ENCODE peak calls at places on chromosomes 16 and 17, in nine cellular contexts. F is HFF-Myc, G is A549, O is coronary artery, A is mammary epithelial cell, Y is dorsolateral prefrontal cortex, K is omental fat pad, X is AG04450, W is lower leg skin. U is an unnamed sample.

GRCh38 chr17:81329279-81329926 is 34.3 kb upstream of the SLC38A10 start:
- DNase-seq in F (peak), G (peak), O (no peak), A (peak), Y (no peak), K (peak), X (peak), W (peak), U (no peak)

GRCh38 chr17:47275245-47275984 is 21.8 kb downstream of the ITGB3 start:
- DNase-seq in F (peak), G (no peak), O (peak), A (peak), Y (no peak), K (peak), X (peak), W (peak), U (no peak)

GRCh38 chr16:3135120-3135715 is 389 bp downstream of the ZNF213 start:
- DNase-seq in F (no peak), G (no peak), O (no peak), A (no peak), Y (no peak), K (no peak), X (no peak), W (no peak), U (no peak)

GRCh38 chr17:34171245-34171818 is 83.8 kb upstream of the CCL2 start:
- DNase-seq in F (peak), G (peak), O (no peak), A (peak), Y (peak), K (peak), X (no peak), W (peak), U (no peak)

GRCh38 chr16:31402687-31403086 is 9.6 kb downstream of the ITGAD start:
- DNase-seq in F (no peak), G (no peak), O (no peak), A (peak), Y (no peak), K (no peak), X (no peak), W (no peak), U (no peak)

GRCh38 chr16:75483222-75483621 is 12.0 kb downstream of the CHST6 start:
- DNase-seq in F (no peak), G (no peak), O (no peak), A (peak), Y (no peak), K (no peak), X (peak), W (no peak), U (no peak)

GRCh38 chr17:43401293-43401692 is 2.5 kb downstream of the ARL4D start:
- DNase-seq in F (peak), G (peak), O (peak), A (peak), Y (no peak), K (no peak), X (peak), W (no peak), U (no peak)

GRCh38 chr17:67059372-67059771 is 15.0 kb downstream of the CACNG1 start:
- DNase-seq in F (no peak), G (no peak), O (no peak), A (no peak), Y (no peak), K (no peak), X (no peak), W (peak), U (no peak)

GRCh38 chr16:10168258-10168657 is 14.0 kb downstream of the GRIN2A start:
- DNase-seq in F (no peak), G (no peak), O (no peak), A (peak), Y (no peak), K (no peak), X (no peak), W (no peak), U (no peak)

GRCh38 chr17:43813386-43813785 is 19.6 kb downstream of the MPP3 start:
- DNase-seq in F (no peak), G (no peak), O (peak), A (no peak), Y (no peak), K (no peak), X (no peak), W (peak), U (no peak)

GRCh38 chr17:32127156-32127897 is 15.0 kb upstream of the RHOT1 start:
- DNase-seq in F (no peak), G (peak), O (peak), A (peak), Y (peak), K (peak), X (peak), W (peak), U (no peak)

GRCh38 chr17:62994931-62995330 is 28.9 kb downstream of the TANC2 start:
- DNase-seq in F (no peak), G (no peak), O (no peak), A (no peak), Y (no peak), K (no peak), X (no peak), W (no peak), U (no peak)

GRCh38 chr16:140175-140857 is 1.8 kb upstream of the NPRL3 start:
- DNase-seq in F (no peak), G (no peak), O (no peak), A (no peak), Y (no peak), K (no peak), X (no peak), W (no peak), U (no peak)

GRCh38 chr17:78641666-78642065 is 64.5 kb upstream of the DNAH17 start:
- DNase-seq in F (no peak), G (no peak), O (peak), A (no peak), Y (no peak), K (no peak), X (no peak), W (no peak), U (no peak)

GRCh38 chr17:61379457-61380216 is 20.0 kb upstream of the TBX2 start:
- DNase-seq in F (no peak), G (no peak), O (no peak), A (no peak), Y (no peak), K (no peak), X (no peak), W (no peak), U (no peak)

GRCh38 chr17:58415371-58416055 is 1.8 kb downstream of the RNF43 start:
- DNase-seq in F (no peak), G (peak), O (no peak), A (peak), Y (peak), K (no peak), X (no peak), W (no peak), U (no peak)

GRCh38 chr16:85417156-85417860 is 195.8 kb upstream of the GSE1 start:
- DNase-seq in F (no peak), G (no peak), O (no peak), A (no peak), Y (peak), K (no peak), X (no peak), W (peak), U (no peak)

GRCh38 chr17:81037783-81038733 is 3.1 kb downstream of the BAIAP2 start:
- DNase-seq in F (no peak), G (no peak), O (no peak), A (no peak), Y (no peak), K (no peak), X (no peak), W (no peak), U (no peak)

GRCh38 chr17:28712705-28713415 is 1.2 kb upstream of the PROCA1 start:
- DNase-seq in F (no peak), G (no peak), O (no peak), A (no peak), Y (no peak), K (no peak), X (no peak), W (no peak), U (no peak)

GRCh38 chr16:74700206-74701040 is at the start of gene MLKL:
- DNase-seq in F (no peak), G (peak), O (no peak), A (peak), Y (no peak), K (no peak), X (no peak), W (peak), U (no peak)

GRCh38 chr17:11296994-11297393 is 56.0 kb downstream of the SHISA6 start:
- DNase-seq in F (no peak), G (peak), O (no peak), A (no peak), Y (no peak), K (no peak), X (no peak), W (peak), U (no peak)

GRCh38 chr16:3046506-3047386 is at the start of gene MMP25:
- DNase-seq in F (no peak), G (no peak), O (no peak), A (no peak), Y (no peak), K (no peak), X (no peak), W (no peak), U (no peak)

GRCh38 chr17:82231562-82232321 is 2.9 kb downstream of the SLC16A3 start:
- DNase-seq in F (no peak), G (peak), O (peak), A (no peak), Y (no peak), K (no peak), X (no peak), W (no peak), U (no peak)

GRCh38 chr17:35898283-35899070 is 18.3 kb upstream of the CCL5 start:
- DNase-seq in F (no peak), G (no peak), O (no peak), A (no peak), Y (no peak), K (no peak), X (no peak), W (no peak), U (no peak)

DNA sequence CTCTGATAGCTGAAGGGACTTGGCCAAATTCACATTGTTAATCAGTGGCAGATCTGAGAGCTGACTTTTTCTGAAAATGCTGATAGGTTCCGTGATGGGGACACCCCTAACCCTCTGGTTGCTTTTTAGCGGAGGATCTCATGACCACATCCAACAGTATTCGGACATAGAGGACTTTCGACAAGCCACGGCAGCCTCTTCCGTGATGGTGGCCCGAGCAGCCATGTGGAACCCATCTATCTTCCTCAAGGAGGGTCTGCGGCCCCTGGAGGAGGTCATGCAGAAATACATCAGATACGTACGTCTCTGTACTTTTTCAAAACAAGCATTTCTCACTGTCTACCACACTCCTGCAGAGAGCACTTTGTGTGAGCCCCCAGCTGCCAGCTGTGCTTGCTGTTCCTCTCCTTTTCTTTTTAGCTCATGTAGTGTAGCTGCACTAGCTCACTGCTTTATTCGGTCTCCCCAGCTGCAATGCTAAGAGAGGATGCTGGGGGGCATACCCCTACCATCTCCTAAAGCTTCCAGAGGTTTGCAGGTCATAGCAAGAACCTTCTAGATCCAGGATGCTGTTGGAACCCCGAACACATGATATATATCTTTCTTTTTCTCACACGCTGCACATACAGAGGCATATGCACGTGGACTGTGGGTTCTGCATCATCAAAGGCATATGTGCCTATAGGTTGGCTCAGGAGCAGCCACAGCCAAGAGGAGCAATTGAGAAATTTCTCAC is 14.2 kb upstream of the NFATC3 start:
- DNase-seq in F (no peak), G (no peak), O (no peak), A (no peak), Y (no peak), K (no peak), X (no peak), W (peak), U (no peak)
- TF ChIP-seq CTCF in F (no peak), G (no peak), O (no peak), A (no peak), Y (no peak), K (no peak), X (no peak), W (no peak), U (no peak)

GRCh38 chr17:14297161-14297851 is 3.6 kb upstream of the HS3ST3B1 start:
- DNase-seq in F (no peak), G (peak), O (no peak), A (peak), Y (no peak), K (no peak), X (no peak), W (peak), U (peak)
- TF ChIP-seq CTCF in F (peak), G (peak), O (no peak), A (peak), Y (no peak), K (no peak), X (peak), W (no peak), U (no peak)

GRCh38 chr16:72664480-72665408 is 383.2 kb downstream of the ZFHX3 start:
- DNase-seq in F (peak), G (peak), O (peak), A (peak), Y (peak), K (peak), X (peak), W (peak), U (peak)

GRCh38 chr16:72664122-72664479 is 383.8 kb downstream of the ZFHX3 start:
- DNase-seq in F (no peak), G (peak), O (no peak), A (no peak), Y (no peak), K (no peak), X (no peak), W (no peak), U (no peak)

GRCh38 chr16:72666267-72666666 is 381.7 kb downstream of the ZFHX3 start:
- DNase-seq in F (no peak), G (no peak), O (no peak), A (no peak), Y (no peak), K (no peak), X (no peak), W (no peak), U (no peak)
- TF ChIP-seq CTCF in F (no peak), G (no peak), O (no peak), A (no peak), Y (no peak), K (no peak), X (no peak), W (no peak), U (no peak)

GRCh38 chr17:7428557-7428956 is at the start of gene SPEM3:
- DNase-seq in F (no peak), G (no peak), O (no peak), A (no peak), Y (no peak), K (no peak), X (no peak), W (no peak), U (no peak)
- TF ChIP-seq CTCF in F (no peak), G (no peak), O (no peak), A (no peak), Y (no peak), K (no peak), X (no peak), W (no peak), U (no peak)

DNA sequence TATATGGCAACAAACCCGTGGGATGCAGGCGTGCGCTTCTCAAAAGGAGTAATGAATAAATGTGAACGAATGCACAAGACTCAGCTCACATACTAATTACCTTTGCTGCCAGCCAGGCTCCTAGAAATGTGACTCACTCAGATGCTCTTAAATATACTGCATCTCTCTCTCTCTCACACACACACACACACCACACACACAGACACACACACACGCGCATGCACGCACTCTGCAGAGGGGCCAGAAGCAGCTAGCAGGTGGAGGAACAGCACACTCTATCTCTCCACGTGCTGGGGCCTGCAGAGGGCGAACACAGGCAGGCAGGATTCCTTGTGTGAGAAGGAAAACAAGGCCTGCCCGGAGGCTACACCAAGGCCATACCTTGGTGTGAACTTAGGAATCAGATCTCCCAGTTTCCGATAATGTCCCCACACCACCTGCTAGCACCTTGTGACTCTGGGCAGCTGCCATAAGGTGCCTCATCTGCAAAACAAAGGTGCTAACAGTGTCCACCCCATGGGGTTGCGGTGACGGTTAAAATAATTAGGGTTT is 5.3 kb downstream of the GPRC5B start:
- DNase-seq in F (no peak), G (no peak), O (no peak), A (peak), Y (peak), K (no peak), X (peak), W (no peak), U (no peak)
- TF ChIP-seq CTCF in F (no peak), G (no peak), O (no peak), A (peak), Y (no peak), K (no peak), X (no peak), W (no peak), U (no peak)

GRCh38 chr17:50986989-50987660 is 121.0 kb upstream of the TOB1 start:
- DNase-seq in F (peak), G (no peak), O (no peak), A (peak), Y (no peak), K (no peak), X (peak), W (no peak), U (no peak)
- TF ChIP-seq CTCF in F (no peak), G (no peak), O (no peak), A (no peak), Y (no peak), K (no peak), X (no peak), W (no peak), U (no peak)

GRCh38 chr17:2336215-2337151 is at the start of gene TSR1:
- DNase-seq in F (peak), G (peak), O (peak), A (peak), Y (peak), K (peak), X (peak), W (peak), U (peak)
- TF ChIP-seq CTCF in F (no peak), G (peak), O (peak), A (peak), Y (peak), K (no peak), X (peak), W (no peak), U (peak)

DNA sequence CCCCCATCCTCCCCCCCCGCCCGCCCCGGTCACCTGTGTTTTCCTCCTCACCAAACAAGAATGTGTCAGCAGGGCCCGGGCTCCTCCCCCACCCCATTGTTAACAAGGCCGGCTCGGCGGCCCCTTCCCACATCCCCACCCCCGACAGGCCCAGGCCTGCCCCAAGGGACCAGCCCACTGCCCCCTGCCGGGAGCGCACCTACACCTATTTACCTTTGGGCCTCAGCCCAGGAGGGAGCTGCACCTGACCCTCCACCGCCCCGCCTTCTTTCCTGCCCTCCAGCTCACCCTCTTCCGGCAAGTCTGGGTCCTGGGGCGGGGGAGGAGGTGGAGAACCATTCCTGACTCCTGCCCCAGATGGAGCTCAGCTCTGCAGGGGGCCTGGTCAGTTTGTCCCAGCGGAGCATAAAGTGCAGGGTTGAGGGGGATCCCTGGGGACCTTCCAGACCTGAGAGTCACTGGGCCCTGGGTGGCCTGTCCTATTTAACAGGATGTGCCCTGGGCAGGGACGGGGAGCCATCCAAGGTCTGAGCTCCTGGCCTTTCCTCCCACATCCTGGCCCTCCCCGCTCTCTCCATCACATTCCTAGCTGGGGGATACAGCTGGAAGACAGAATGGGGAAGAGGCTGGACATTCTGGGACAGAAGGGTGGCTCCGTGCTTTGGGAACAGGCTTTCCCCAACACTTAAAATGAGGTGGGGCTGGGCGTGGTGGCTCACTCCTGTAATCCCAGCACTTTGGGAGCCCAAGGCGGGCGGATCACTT is 8.3 kb downstream of the FOXJ1 start:
- DNase-seq in F (no peak), G (no peak), O (no peak), A (peak), Y (no peak), K (no peak), X (no peak), W (no peak), U (no peak)
- TF ChIP-seq CTCF in F (no peak), G (no peak), O (no peak), A (peak), Y (no peak), K (no peak), X (no peak), W (no peak), U (no peak)

DNA sequence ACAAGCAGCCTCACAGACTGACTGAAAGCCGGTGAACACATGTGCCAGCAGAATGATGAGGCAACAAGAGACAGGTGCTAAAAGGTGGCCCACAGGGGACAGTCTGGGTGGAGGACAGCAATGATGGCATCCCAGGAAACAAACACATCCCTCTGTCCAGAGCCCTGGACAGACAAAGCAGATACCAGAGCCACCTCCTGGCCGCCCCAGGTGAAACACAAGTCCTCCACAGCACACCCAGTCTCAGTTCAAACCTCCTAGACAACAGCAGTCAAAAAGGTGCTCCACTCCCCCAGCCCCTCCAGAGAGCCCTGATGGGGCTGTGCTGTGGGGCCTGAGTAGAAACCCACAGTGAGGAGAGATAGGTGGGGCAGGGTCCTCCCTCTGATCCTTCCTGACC is 20.3 kb upstream of the CDH5 start:
- DNase-seq in F (no peak), G (no peak), O (no peak), A (no peak), Y (no peak), K (no peak), X (no peak), W (no peak), U (no peak)
- TF ChIP-seq CTCF in F (no peak), G (no peak), O (no peak), A (no peak), Y (no peak), K (no peak), X (no peak), W (no peak), U (no peak)

GRCh38 chr16:59905628-59906027 is 1171.5 kb upstream of the GOT2 start:
- DNase-seq in F (no peak), G (peak), O (no peak), A (peak), Y (no peak), K (no peak), X (no peak), W (no peak), U (no peak)

GRCh38 chr16:59905131-59905530 is 1171.0 kb upstream of the GOT2 start:
- DNase-seq in F (no peak), G (no peak), O (no peak), A (peak), Y (no peak), K (no peak), X (no peak), W (no peak), U (no peak)

DNA sequence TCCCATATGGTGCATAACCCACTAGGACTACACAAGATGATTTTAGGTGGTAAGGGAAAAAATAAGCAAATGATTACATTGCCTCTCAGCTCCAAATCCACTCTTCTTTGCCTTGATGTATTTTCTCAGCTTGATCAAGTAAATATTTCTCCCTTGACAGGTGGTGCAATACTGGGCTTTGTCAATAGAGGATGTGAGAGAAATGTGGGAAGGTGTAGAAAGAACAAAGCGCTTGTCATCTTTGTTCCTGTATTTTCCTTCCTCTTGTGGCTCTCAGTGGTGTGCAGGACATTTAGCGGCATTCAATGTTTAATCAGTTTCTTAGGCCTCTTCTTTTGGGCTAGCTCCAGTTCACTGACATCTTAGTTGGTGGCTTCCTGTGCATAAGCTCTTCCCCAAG is 1165.8 kb upstream of the GOT2 start:
- DNase-seq in F (no peak), G (no peak), O (no peak), A (no peak), Y (no peak), K (no peak), X (no peak), W (no peak), U (no peak)
- TF ChIP-seq CTCF in F (no peak), G (peak), O (no peak), A (peak), Y (no peak), K (no peak), X (no peak), W (no peak), U (no peak)

U was measured in D721Med.